ENCODE peak calls at places on chromosome 15, in ten cellular contexts. One of them, this sample, is unnamed.

GRCh38 chr15:80787238-80787805 is 8.2 kb downstream of the CEMIP start:
- DNase-seq in aorta: no peak
- DNase-seq in sigmoid colon: no peak
- DNase-seq in CD4-positive, alpha-beta T cell: no peak
- DNase-seq in adrenal gland: no peak
- DNase-seq in RWPE1: no peak
- DNase-seq in dorsolateral prefrontal cortex: no peak
- DNase-seq in OCI-LY7: no peak
- DNase-seq in upper lobe of right lung: no peak
- DNase-seq in HL-60: no peak
- DNase-seq in this sample: no peak

GRCh38 chr15:78208341-78208844 is 26.0 kb downstream of the ACSBG1 start:
- DNase-seq in aorta: no peak
- DNase-seq in sigmoid colon: no peak
- DNase-seq in CD4-positive, alpha-beta T cell: no peak
- DNase-seq in adrenal gland: peak; percentile 11
- DNase-seq in RWPE1: no peak
- DNase-seq in dorsolateral prefrontal cortex: no peak
- DNase-seq in OCI-LY7: no peak
- DNase-seq in upper lobe of right lung: no peak
- DNase-seq in HL-60: no peak
- DNase-seq in this sample: no peak

GRCh38 chr15:75775296-75776074 is 62.8 kb upstream of the CSPG4 start:
- DNase-seq in aorta: no peak
- DNase-seq in sigmoid colon: no peak
- DNase-seq in CD4-positive, alpha-beta T cell: no peak
- DNase-seq in adrenal gland: peak; percentile 10
- DNase-seq in RWPE1: peak; percentile 26
- DNase-seq in dorsolateral prefrontal cortex: no peak
- DNase-seq in OCI-LY7: peak; percentile 31
- DNase-seq in upper lobe of right lung: no peak
- DNase-seq in HL-60: no peak
- DNase-seq in this sample: no peak

GRCh38 chr15:91852741-91853500 is 587 bp upstream of the SLCO3A1 start:
- DNase-seq in aorta: peak; percentile 90
- DNase-seq in sigmoid colon: peak; percentile 88
- DNase-seq in CD4-positive, alpha-beta T cell: peak; percentile 58
- DNase-seq in adrenal gland: peak; percentile 77
- DNase-seq in RWPE1: peak; percentile 80
- DNase-seq in dorsolateral prefrontal cortex: peak; percentile 77
- DNase-seq in OCI-LY7: peak; percentile 86
- DNase-seq in upper lobe of right lung: peak; percentile 91
- DNase-seq in HL-60: peak; percentile 78
- DNase-seq in this sample: peak; percentile 90

GRCh38 chr15:68983821-68984517 is 30.5 kb upstream of the NOX5 start:
- DNase-seq in aorta: no peak
- DNase-seq in sigmoid colon: no peak
- DNase-seq in CD4-positive, alpha-beta T cell: no peak
- DNase-seq in adrenal gland: no peak
- DNase-seq in RWPE1: no peak
- DNase-seq in dorsolateral prefrontal cortex: no peak
- DNase-seq in OCI-LY7: no peak
- DNase-seq in upper lobe of right lung: no peak
- DNase-seq in HL-60: no peak
- DNase-seq in this sample: no peak

GRCh38 chr15:86347245-86347644 is 267.6 kb downstream of the AGBL1 start:
- DNase-seq in aorta: no peak
- DNase-seq in sigmoid colon: no peak
- DNase-seq in CD4-positive, alpha-beta T cell: no peak
- DNase-seq in adrenal gland: no peak
- DNase-seq in RWPE1: peak; percentile 81
- DNase-seq in dorsolateral prefrontal cortex: no peak
- DNase-seq in OCI-LY7: no peak
- DNase-seq in upper lobe of right lung: no peak
- DNase-seq in HL-60: no peak
- DNase-seq in this sample: no peak

GRCh38 chr15:85171736-85172135 is 190.1 kb downstream of the PDE8A start:
- DNase-seq in aorta: no peak
- DNase-seq in sigmoid colon: no peak
- DNase-seq in CD4-positive, alpha-beta T cell: no peak
- DNase-seq in adrenal gland: no peak
- DNase-seq in RWPE1: no peak
- DNase-seq in dorsolateral prefrontal cortex: no peak
- DNase-seq in OCI-LY7: no peak
- DNase-seq in upper lobe of right lung: no peak
- DNase-seq in HL-60: no peak
- DNase-seq in this sample: no peak

GRCh38 chr15:100348578-100348977 is 6.8 kb upstream of the ADAMTS17 start:
- DNase-seq in aorta: no peak
- DNase-seq in sigmoid colon: no peak
- DNase-seq in CD4-positive, alpha-beta T cell: no peak
- DNase-seq in adrenal gland: no peak
- DNase-seq in RWPE1: peak; percentile 68
- DNase-seq in dorsolateral prefrontal cortex: no peak
- DNase-seq in OCI-LY7: no peak
- DNase-seq in upper lobe of right lung: no peak
- DNase-seq in HL-60: no peak
- DNase-seq in this sample: no peak

GRCh38 chr15:35007397-35007796 is 19.3 kb upstream of the ZNF770 start:
- DNase-seq in aorta: no peak
- DNase-seq in sigmoid colon: no peak
- DNase-seq in CD4-positive, alpha-beta T cell: no peak
- DNase-seq in adrenal gland: no peak
- DNase-seq in RWPE1: no peak
- DNase-seq in dorsolateral prefrontal cortex: no peak
- DNase-seq in OCI-LY7: no peak
- DNase-seq in upper lobe of right lung: no peak
- DNase-seq in HL-60: no peak
- DNase-seq in this sample: no peak

GRCh38 chr15:31329640-31330010 is 3.0 kb downstream of the KLF13 start:
- DNase-seq in aorta: no peak
- DNase-seq in sigmoid colon: no peak
- DNase-seq in CD4-positive, alpha-beta T cell: no peak
- DNase-seq in adrenal gland: no peak
- DNase-seq in RWPE1: no peak
- DNase-seq in dorsolateral prefrontal cortex: no peak
- DNase-seq in OCI-LY7: no peak
- DNase-seq in upper lobe of right lung: no peak
- DNase-seq in HL-60: no peak
- DNase-seq in this sample: no peak

GRCh38 chr15:74417230-74417629 is 16.5 kb downstream of the SEMA7A start:
- DNase-seq in aorta: no peak
- DNase-seq in sigmoid colon: no peak
- DNase-seq in CD4-positive, alpha-beta T cell: no peak
- DNase-seq in adrenal gland: no peak
- DNase-seq in RWPE1: no peak
- DNase-seq in dorsolateral prefrontal cortex: no peak
- DNase-seq in OCI-LY7: no peak
- DNase-seq in upper lobe of right lung: no peak
- DNase-seq in HL-60: no peak
- DNase-seq in this sample: no peak

GRCh38 chr15:85137507-85138175 is 156.0 kb downstream of the PDE8A start:
- DNase-seq in aorta: no peak
- DNase-seq in sigmoid colon: no peak
- DNase-seq in CD4-positive, alpha-beta T cell: no peak
- DNase-seq in adrenal gland: no peak
- DNase-seq in RWPE1: no peak
- DNase-seq in dorsolateral prefrontal cortex: no peak
- DNase-seq in OCI-LY7: no peak
- DNase-seq in upper lobe of right lung: no peak
- DNase-seq in HL-60: no peak
- DNase-seq in this sample: no peak

GRCh38 chr15:99440551-99441426 is 125.0 kb upstream of the MEF2A start:
- DNase-seq in aorta: peak; percentile 44
- DNase-seq in sigmoid colon: peak; percentile 28
- DNase-seq in CD4-positive, alpha-beta T cell: no peak
- DNase-seq in adrenal gland: no peak
- DNase-seq in RWPE1: no peak
- DNase-seq in dorsolateral prefrontal cortex: peak; percentile 24
- DNase-seq in OCI-LY7: no peak
- DNase-seq in upper lobe of right lung: no peak
- DNase-seq in HL-60: no peak
- DNase-seq in this sample: no peak

GRCh38 chr15:57506422-57506821 is 85.3 kb upstream of the MYZAP start:
- DNase-seq in aorta: no peak
- DNase-seq in sigmoid colon: no peak
- DNase-seq in CD4-positive, alpha-beta T cell: no peak
- DNase-seq in adrenal gland: no peak
- DNase-seq in RWPE1: no peak
- DNase-seq in dorsolateral prefrontal cortex: no peak
- DNase-seq in OCI-LY7: no peak
- DNase-seq in upper lobe of right lung: no peak
- DNase-seq in HL-60: no peak
- DNase-seq in this sample: no peak

GRCh38 chr15:48777645-48778337 is 33.1 kb downstream of the CEP152 start:
- DNase-seq in aorta: no peak
- DNase-seq in sigmoid colon: no peak
- DNase-seq in CD4-positive, alpha-beta T cell: no peak
- DNase-seq in adrenal gland: no peak
- DNase-seq in RWPE1: no peak
- DNase-seq in dorsolateral prefrontal cortex: no peak
- DNase-seq in OCI-LY7: no peak
- DNase-seq in upper lobe of right lung: no peak
- DNase-seq in HL-60: no peak
- DNase-seq in this sample: no peak

GRCh38 chr15:101088788-101089578 is 162.9 kb downstream of the CHSY1 start:
- DNase-seq in aorta: peak; percentile 86
- DNase-seq in sigmoid colon: peak; percentile 82
- DNase-seq in CD4-positive, alpha-beta T cell: peak; percentile 79
- DNase-seq in adrenal gland: peak; percentile 80
- DNase-seq in RWPE1: peak; percentile 78
- DNase-seq in dorsolateral prefrontal cortex: peak; percentile 42
- DNase-seq in OCI-LY7: peak; percentile 66
- DNase-seq in upper lobe of right lung: peak; percentile 89
- DNase-seq in HL-60: peak; percentile 29
- DNase-seq in this sample: peak; percentile 78

GRCh38 chr15:81491414-81492101 is 117.5 kb upstream of the TMC3 start:
- DNase-seq in aorta: no peak
- DNase-seq in sigmoid colon: no peak
- DNase-seq in CD4-positive, alpha-beta T cell: no peak
- DNase-seq in adrenal gland: no peak
- DNase-seq in RWPE1: no peak
- DNase-seq in dorsolateral prefrontal cortex: no peak
- DNase-seq in OCI-LY7: no peak
- DNase-seq in upper lobe of right lung: no peak
- DNase-seq in HL-60: no peak
- DNase-seq in this sample: no peak

GRCh38 chr15:101637549-101638318 is 14.4 kb downstream of the TM2D3 start:
- DNase-seq in aorta: no peak
- DNase-seq in sigmoid colon: no peak
- DNase-seq in CD4-positive, alpha-beta T cell: no peak
- DNase-seq in adrenal gland: no peak
- DNase-seq in RWPE1: peak; percentile 75
- DNase-seq in dorsolateral prefrontal cortex: no peak
- DNase-seq in OCI-LY7: no peak
- DNase-seq in upper lobe of right lung: no peak
- DNase-seq in HL-60: no peak
- DNase-seq in this sample: no peak

DNA sequence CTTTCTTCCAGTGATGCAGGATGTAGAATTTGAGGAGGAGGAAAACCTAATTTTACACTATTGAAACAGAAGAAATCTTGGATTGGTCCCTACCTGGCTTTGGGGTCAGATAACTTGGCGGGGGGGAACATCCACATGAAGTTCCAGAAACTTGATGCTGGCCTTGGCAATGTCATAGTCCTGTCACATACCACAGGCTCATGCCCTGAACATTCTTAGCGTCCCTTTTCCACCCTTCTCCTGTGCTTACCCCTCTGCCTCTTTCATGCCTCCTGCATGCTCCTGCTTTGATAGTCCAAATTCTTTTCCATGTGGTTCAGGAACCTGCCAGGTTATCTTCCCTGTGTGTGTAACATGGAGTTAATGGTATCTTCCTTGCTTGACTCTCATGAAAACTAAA is 110.6 kb downstream of the UNC13C start:
- DNase-seq in aorta: no peak
- DNase-seq in sigmoid colon: no peak
- DNase-seq in CD4-positive, alpha-beta T cell: no peak
- DNase-seq in adrenal gland: no peak
- DNase-seq in RWPE1: no peak
- DNase-seq in dorsolateral prefrontal cortex: no peak
- DNase-seq in OCI-LY7: no peak
- DNase-seq in upper lobe of right lung: no peak
- DNase-seq in HL-60: no peak
- DNase-seq in this sample: no peak
- H3K27ac ChIP-seq in aorta: no peak overlapping the region
- H3K27ac ChIP-seq in sigmoid colon: no peak overlapping the region
- H3K27ac ChIP-seq in CD4-positive, alpha-beta T cell: no peak overlapping the region
- H3K27ac ChIP-seq in adrenal gland: no peak overlapping the region
- H3K27ac ChIP-seq in RWPE1: no peak overlapping the region
- H3K27ac ChIP-seq in dorsolateral prefrontal cortex: no peak overlapping the region
- H3K27ac ChIP-seq in OCI-LY7: no peak overlapping the region
- H3K27ac ChIP-seq in upper lobe of right lung: no peak overlapping the region
- H3K27ac ChIP-seq in HL-60: no peak overlapping the region
- H3K27ac ChIP-seq in this sample: no peak overlapping the region

GRCh38 chr15:67097893-67098740 is 32.7 kb downstream of the SMAD3 start:
- DNase-seq in aorta: peak; percentile 75
- DNase-seq in sigmoid colon: peak; percentile 80
- DNase-seq in CD4-positive, alpha-beta T cell: no peak
- DNase-seq in adrenal gland: no peak
- DNase-seq in RWPE1: no peak
- DNase-seq in dorsolateral prefrontal cortex: no peak
- DNase-seq in OCI-LY7: no peak
- DNase-seq in upper lobe of right lung: no peak
- DNase-seq in HL-60: no peak
- DNase-seq in this sample: peak; percentile 75
- H3K27ac ChIP-seq in aorta: no peak overlapping the region
- H3K27ac ChIP-seq in sigmoid colon: peak overlapping the region; percentile 70
- H3K27ac ChIP-seq in CD4-positive, alpha-beta T cell: peak overlapping the region; percentile 62
- H3K27ac ChIP-seq in adrenal gland: no peak overlapping the region
- H3K27ac ChIP-seq in RWPE1: peak overlapping the region; percentile 84
- H3K27ac ChIP-seq in dorsolateral prefrontal cortex: no peak overlapping the region
- H3K27ac ChIP-seq in OCI-LY7: peak overlapping the region; percentile 98
- H3K27ac ChIP-seq in upper lobe of right lung: peak overlapping the region; percentile 70
- H3K27ac ChIP-seq in HL-60: peak overlapping the region; percentile 50
- H3K27ac ChIP-seq in this sample: peak overlapping the region; percentile 88

GRCh38 chr15:43441316-43441715 is 51.6 kb downstream of the TP53BP1 start:
- DNase-seq in aorta: no peak
- DNase-seq in sigmoid colon: no peak
- DNase-seq in CD4-positive, alpha-beta T cell: no peak
- DNase-seq in adrenal gland: no peak
- DNase-seq in RWPE1: no peak
- DNase-seq in dorsolateral prefrontal cortex: no peak
- DNase-seq in OCI-LY7: no peak
- DNase-seq in upper lobe of right lung: no peak
- DNase-seq in HL-60: no peak
- DNase-seq in this sample: no peak
- H3K27ac ChIP-seq in aorta: no peak overlapping the region
- H3K27ac ChIP-seq in sigmoid colon: peak overlapping the region; percentile 60
- H3K27ac ChIP-seq in CD4-positive, alpha-beta T cell: no peak overlapping the region
- H3K27ac ChIP-seq in adrenal gland: peak overlapping the region; percentile 87
- H3K27ac ChIP-seq in RWPE1: peak overlapping the region; percentile 77
- H3K27ac ChIP-seq in dorsolateral prefrontal cortex: peak overlapping the region; percentile 83
- H3K27ac ChIP-seq in OCI-LY7: no peak overlapping the region
- H3K27ac ChIP-seq in upper lobe of right lung: peak overlapping the region; percentile 48
- H3K27ac ChIP-seq in HL-60: peak overlapping the region; percentile 46
- H3K27ac ChIP-seq in this sample: peak overlapping the region; percentile 75

DNA sequence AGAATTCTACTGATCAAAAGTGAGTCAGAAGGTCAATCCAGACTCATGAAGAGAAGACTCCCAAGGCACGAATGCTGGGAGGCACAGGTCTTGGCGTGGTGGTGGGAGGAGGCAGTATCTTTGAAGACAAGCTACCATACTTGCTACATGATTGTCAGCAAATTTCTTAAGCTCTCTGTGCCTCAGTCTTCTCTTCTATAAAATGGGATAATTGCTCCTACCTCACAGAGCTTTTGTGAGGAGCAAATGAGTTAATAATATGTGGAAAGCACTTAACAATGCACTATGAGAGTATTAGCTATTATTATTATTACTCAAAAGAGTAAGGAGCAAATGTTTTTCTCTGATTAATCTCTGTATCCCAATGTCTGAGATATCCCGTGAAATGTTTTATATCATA is 36.2 kb downstream of the EHD4 start:
- DNase-seq in aorta: no peak
- DNase-seq in sigmoid colon: peak; percentile 34
- DNase-seq in CD4-positive, alpha-beta T cell: no peak
- DNase-seq in adrenal gland: no peak
- DNase-seq in RWPE1: no peak
- DNase-seq in dorsolateral prefrontal cortex: no peak
- DNase-seq in OCI-LY7: no peak
- DNase-seq in upper lobe of right lung: no peak
- DNase-seq in HL-60: no peak
- DNase-seq in this sample: no peak
- H3K27ac ChIP-seq in aorta: no peak overlapping the region
- H3K27ac ChIP-seq in sigmoid colon: peak overlapping the region; percentile 64
- H3K27ac ChIP-seq in CD4-positive, alpha-beta T cell: peak overlapping the region; percentile 97
- H3K27ac ChIP-seq in adrenal gland: no peak overlapping the region
- H3K27ac ChIP-seq in RWPE1: no peak overlapping the region
- H3K27ac ChIP-seq in dorsolateral prefrontal cortex: no peak overlapping the region
- H3K27ac ChIP-seq in OCI-LY7: no peak overlapping the region
- H3K27ac ChIP-seq in upper lobe of right lung: peak overlapping the region; percentile 70
- H3K27ac ChIP-seq in HL-60: no peak overlapping the region
- H3K27ac ChIP-seq in this sample: peak overlapping the region; percentile 60

This sample was measured in psoas muscle.